ENCODE peak calls at places on chromosomes 4 and X, in four cellular contexts. W is H1, Z is WTC11, Y is SK-N-SH. I is an unnamed sample.

GRCh38 chr4:75514949-75515612 is 808 bp downstream of the THAP6 start:
- DNase-seq in W (no peak), Z (no peak), Y (peak), I (no peak)

GRCh38 chr4:118740869-118741268 is 55.7 kb downstream of the METTL14 start:
- DNase-seq in Y (peak), Z (no peak), W (no peak), I (peak)

GRCh38 chrX:53091354-53091753 is 2.6 kb upstream of the KANTR start:
- DNase-seq in W (no peak), Y (no peak), Z (no peak), I (no peak)

GRCh38 chrX:149497626-149498025 is 7.5 kb downstream of the IDS start:
- DNase-seq in Y (no peak), W (no peak), Z (no peak), I (no peak)

GRCh38 chrX:40326186-40326965 is 228.6 kb upstream of the BCOR start:
- DNase-seq in Y (no peak), Z (no peak), W (no peak), I (no peak)

GRCh38 chr4:183241322-183241640 is 78.8 kb downstream of the CLDN22 start:
- DNase-seq in W (no peak), Z (no peak), Y (no peak), I (peak)

GRCh38 chr4:120066182-120066524 is 495 bp downstream of the MAD2L1 start:
- DNase-seq in W (no peak), Y (peak), Z (no peak), I (peak)

GRCh38 chr4:20256381-20256881 is 4.7 kb downstream of the SLIT2 start:
- DNase-seq in W (no peak), Y (no peak), Z (no peak), I (no peak)

GRCh38 chr4:93684571-93684970 is 144.0 kb upstream of the ATOH1 start:
- DNase-seq in Y (no peak), Z (no peak), W (no peak), I (no peak)

GRCh38 chr4:30716671-30717207 is 3.4 kb upstream of the PCDH7 start:
- DNase-seq in W (no peak), Z (no peak), Y (no peak), I (no peak)

GRCh38 chr4:40316782-40317635 is 18.1 kb upstream of the CHRNA9 start:
- DNase-seq in W (peak), Y (peak), Z (peak), I (peak)

GRCh38 chrX:18545771-18546170 is 120.4 kb downstream of the CDKL5 start:
- DNase-seq in Y (no peak), Z (no peak), W (no peak), I (no peak)
- TF ChIP-seq TEAD4 in Y (no peak), Z (no peak), W (no peak), I (no peak)

GRCh38 chr4:82799006-82799881 is 648 bp upstream of the SCD5 start:
- DNase-seq in Z (no peak), Y (peak), W (no peak), I (no peak)

GRCh38 chr4:82797048-82797590 is 1.5 kb downstream of the SCD5 start:
- DNase-seq in Z (peak), Y (peak), W (no peak), I (no peak)

GRCh38 chr4:82797591-82798081 is 960 bp downstream of the SCD5 start:
- DNase-seq in W (no peak), Z (peak), Y (peak), I (no peak)

GRCh38 chr4:82801910-82802521 is 3.4 kb upstream of the SCD5 start:
- DNase-seq in W (no peak), Z (no peak), Y (peak), I (no peak)

DNA sequence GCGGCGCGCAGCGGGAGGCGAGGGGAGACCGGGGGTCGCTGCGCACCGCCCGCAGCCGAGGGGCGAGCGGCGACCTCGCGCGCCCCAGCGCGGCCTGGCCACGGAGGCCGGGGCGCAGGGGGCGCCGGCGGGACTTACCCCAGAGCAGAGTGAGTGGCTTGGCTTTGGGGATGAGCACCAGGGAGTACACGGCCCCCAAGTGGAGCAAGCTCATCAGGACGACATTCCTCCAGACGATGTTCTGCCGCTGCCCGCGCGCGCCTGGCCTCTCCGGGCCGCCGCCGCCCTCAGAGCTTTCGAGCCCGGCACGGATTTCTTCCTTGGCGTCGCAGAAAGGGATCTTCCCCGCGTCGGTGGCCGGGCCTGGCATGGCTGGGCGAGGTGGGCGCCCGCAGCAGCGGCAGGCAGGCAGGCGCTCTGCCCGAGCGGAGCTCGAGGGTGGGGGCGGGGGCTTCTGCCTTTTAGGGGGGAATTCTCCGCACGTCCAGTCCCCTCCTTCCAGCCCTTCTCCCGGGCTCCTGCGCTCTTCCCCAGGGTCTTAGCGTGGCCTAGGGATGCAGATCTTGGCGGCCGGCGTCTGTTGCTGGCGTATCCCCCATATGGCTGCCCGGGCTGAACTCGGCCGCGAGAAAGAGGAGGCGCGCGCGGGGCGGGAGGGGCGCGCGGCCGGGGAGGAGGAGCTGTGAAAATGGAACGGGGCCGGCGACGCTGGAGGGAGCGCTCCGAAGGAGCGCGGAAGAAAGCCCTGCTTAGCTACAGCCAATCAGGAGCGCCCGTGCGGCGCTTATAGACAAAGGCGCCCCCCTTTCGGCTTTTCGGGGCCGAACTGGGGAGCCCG is at the start of gene SCD5:
- DNase-seq in Y (peak), W (no peak), Z (peak), I (peak)
- TF ChIP-seq TEAD4 in Y (no peak), W (no peak), Z (no peak), I (no peak)

DNA sequence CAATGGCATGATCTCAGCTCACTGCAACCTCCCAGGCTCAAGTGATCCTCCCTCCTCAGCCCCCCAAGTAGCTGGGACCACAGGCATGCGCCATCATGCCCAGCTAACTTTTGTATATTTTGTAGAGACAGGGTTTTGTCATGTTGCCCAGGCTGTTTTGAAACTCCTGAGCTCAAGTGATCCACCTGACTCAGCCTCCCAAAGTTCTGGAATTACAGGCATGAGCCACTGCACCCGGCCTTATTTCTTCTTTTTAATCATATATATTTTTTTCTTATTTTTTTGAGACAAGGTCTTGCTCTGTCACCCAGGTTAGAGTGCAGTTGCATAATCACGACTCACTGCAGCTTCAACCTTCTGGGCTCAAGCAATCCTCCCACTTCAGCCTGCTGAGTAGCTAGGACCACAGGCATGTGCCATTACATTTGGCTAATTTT is 184.0 kb downstream of the TSPAN5 start:
- DNase-seq in Z (no peak), W (no peak), Y (no peak), I (no peak)
- TF ChIP-seq TEAD4 in Z (no peak), W (no peak), Y (no peak), I (no peak)

GRCh38 chr4:2449051-2449450 is 19.9 kb upstream of the RNF4 start:
- DNase-seq in Y (no peak), W (no peak), Z (no peak), I (no peak)
- TF ChIP-seq TEAD4 in Y (no peak), W (no peak), Z (no peak), I (no peak)

GRCh38 chrX:133697656-133698055 is 282.4 kb upstream of the GPC4 start:
- DNase-seq in W (no peak), Z (no peak), Y (no peak), I (no peak)
- TF ChIP-seq TEAD4 in W (no peak), Z (no peak), Y (no peak), I (no peak)

GRCh38 chr4:148674891-148675290 is 232.7 kb upstream of the NR3C2 start:
- DNase-seq in Z (no peak), Y (no peak), W (no peak), I (no peak)
- TF ChIP-seq TEAD4 in Z (no peak), Y (no peak), W (no peak), I (no peak)

GRCh38 chr4:43330288-43330687 is 437.8 kb downstream of the GRXCR1 start:
- DNase-seq in Y (no peak), Z (no peak), W (no peak), I (no peak)

GRCh38 chr4:43325220-43325967 is 432.9 kb downstream of the GRXCR1 start:
- DNase-seq in Z (no peak), Y (no peak), W (no peak), I (no peak)
- TF ChIP-seq TEAD4 in Z (no peak), Y (no peak), W (no peak), I (no peak)

DNA sequence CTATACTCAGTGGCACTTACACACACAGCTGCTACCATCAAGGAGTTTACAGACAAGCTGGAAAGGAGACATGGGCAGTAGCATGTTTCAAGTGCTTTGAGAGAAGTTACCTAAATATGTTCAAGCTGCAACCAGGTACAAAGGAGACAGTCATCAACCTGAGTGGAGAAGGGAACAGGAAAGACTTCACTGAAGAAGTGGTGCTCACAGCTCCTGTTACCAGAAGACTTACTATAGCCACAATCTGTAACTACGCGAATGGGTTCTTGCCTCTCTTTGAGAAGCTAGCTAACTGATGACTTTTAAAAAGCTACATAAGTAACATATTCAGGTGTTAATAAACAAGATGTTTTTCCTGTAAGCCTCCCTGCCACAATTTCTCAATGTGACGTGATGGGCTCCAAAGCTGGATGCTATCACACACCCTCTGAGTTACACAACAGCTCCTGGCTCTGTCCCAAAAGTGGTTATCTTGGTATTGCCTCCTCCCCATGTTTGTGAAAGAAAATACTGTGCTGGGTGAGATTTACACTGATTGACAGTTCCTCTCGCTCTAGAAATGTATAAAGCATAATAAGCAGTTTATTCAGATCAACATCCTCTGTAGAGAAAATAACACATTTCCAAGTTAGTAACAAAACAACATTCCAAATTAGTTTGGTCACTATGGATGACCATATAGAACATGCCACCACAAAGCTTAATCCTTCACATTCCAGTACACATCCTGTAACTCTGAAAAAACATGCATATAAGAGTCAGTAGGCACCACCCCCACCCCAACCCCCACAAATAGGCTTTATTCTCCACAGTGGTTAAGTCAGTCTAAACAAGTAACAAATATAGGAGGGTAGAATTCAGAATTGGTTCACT is 81.8 kb downstream of the FRYL start:
- DNase-seq in Y (no peak), Z (no peak), W (no peak), I (no peak)
- TF ChIP-seq TEAD4 in Y (peak), Z (no peak), W (no peak), I (no peak)

GRCh38 chr4:73673286-73673685 is 53.0 kb upstream of the RASSF6 start:
- DNase-seq in Y (no peak), Z (no peak), W (no peak), I (no peak)

GRCh38 chr4:73676136-73676535 is 55.9 kb upstream of the RASSF6 start:
- DNase-seq in W (no peak), Z (no peak), Y (no peak), I (no peak)

GRCh38 chr4:73676881-73677323 is 56.7 kb upstream of the RASSF6 start:
- DNase-seq in W (no peak), Y (no peak), Z (no peak), I (no peak)

GRCh38 chr4:73674451-73674919 is 54.2 kb upstream of the RASSF6 start:
- DNase-seq in Y (no peak), W (no peak), Z (no peak), I (no peak)

DNA sequence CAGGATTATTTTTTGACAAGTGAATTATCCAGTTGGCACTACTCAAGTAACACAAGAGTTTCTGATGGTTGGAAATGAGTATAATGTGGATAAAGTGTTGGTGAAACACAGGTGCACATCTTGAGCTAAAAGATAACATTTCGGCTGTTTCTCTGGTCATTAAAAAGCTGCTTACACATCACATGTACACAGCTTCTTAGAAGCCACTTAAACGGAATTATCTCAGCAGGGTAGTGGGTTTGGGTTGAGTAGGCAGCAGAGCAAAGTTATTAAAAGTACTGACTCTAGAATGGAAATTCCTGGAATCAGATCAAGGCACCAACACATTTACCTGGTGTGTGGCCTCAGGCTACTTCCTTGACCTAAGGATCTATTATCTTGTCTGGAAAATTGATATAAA is 55.4 kb upstream of the RASSF6 start:
- DNase-seq in W (no peak), Z (no peak), Y (no peak), I (no peak)
- TF ChIP-seq TEAD4 in W (no peak), Z (no peak), Y (no peak), I (peak)

GRCh38 chr4:3756343-3757059 is 9.7 kb upstream of the ADRA2C start:
- DNase-seq in Z (no peak), Y (peak), W (no peak), I (peak)
- TF ChIP-seq TEAD4 in Z (no peak), Y (no peak), W (no peak), I (no peak)

I was measured in K562.